ENCODE peak calls at places on chromosomes 12 and 14, in nine cellular contexts. W, H, J, K, T, S, D, Q and A are unnamed samples.

GRCh38 chr12:93563807-93564538 is 8.5 kb upstream of the SOCS2 start:
- DNase-seq in W (peak), H (no peak), J (no peak), K (peak), T (peak), S (no peak), D (no peak), Q (no peak), A (no peak)

GRCh38 chr12:64351265-64351664 is 39.3 kb downstream of the C12orf56 start:
- DNase-seq in W (no peak), H (no peak), J (no peak), K (no peak), T (no peak), S (no peak), D (no peak), Q (no peak), A (no peak)

GRCh38 chr12:91142184-91142583 is 30.9 kb upstream of the LUM start:
- DNase-seq in W (no peak), H (no peak), J (no peak), K (no peak), T (no peak), S (no peak), D (no peak), Q (no peak), A (no peak)

GRCh38 chr14:101410126-101410525 is 151.2 kb upstream of the DIO3 start:
- DNase-seq in W (no peak), H (no peak), J (no peak), K (no peak), T (no peak), S (no peak), D (no peak), Q (no peak), A (no peak)

GRCh38 chr12:19018302-19018980 is 111.1 kb upstream of the PLEKHA5 start:
- DNase-seq in W (no peak), H (no peak), J (no peak), K (no peak), T (no peak), S (no peak), D (no peak), Q (no peak), A (no peak)

GRCh38 chr14:88210426-88210825 is 112.6 kb downstream of the KCNK10 start:
- DNase-seq in W (no peak), H (no peak), J (no peak), K (no peak), T (no peak), S (no peak), D (no peak), Q (no peak), A (no peak)

GRCh38 chr12:48818831-48819590 is 715 bp downstream of the CACNB3 start:
- DNase-seq in W (peak), H (no peak), J (no peak), K (no peak), T (no peak), S (no peak), D (no peak), Q (peak), A (no peak)

GRCh38 chr12:132388379-132389015 is 59.1 kb upstream of the GALNT9 start:
- DNase-seq in W (no peak), H (no peak), J (no peak), K (no peak), T (no peak), S (peak), D (no peak), Q (no peak), A (peak)

GRCh38 chr14:96189288-96189711 is 15.3 kb upstream of the BDKRB2 start:
- DNase-seq in W (no peak), H (no peak), J (no peak), K (no peak), T (no peak), S (no peak), D (no peak), Q (no peak), A (no peak)

GRCh38 chr14:73771848-73772705 is 57.9 kb upstream of the PNMA1 start:
- DNase-seq in W (peak), H (peak), J (peak), K (no peak), T (peak), S (no peak), D (no peak), Q (peak), A (no peak)

GRCh38 chr12:71840226-71840847 is 778 bp downstream of the TBC1D15 start:
- DNase-seq in W (peak), H (no peak), J (no peak), K (peak), T (no peak), S (no peak), D (no peak), Q (no peak), A (no peak)

GRCh38 chr12:20629414-20630156 is 65.5 kb upstream of the SLCO1C1 start:
- DNase-seq in W (peak), H (no peak), J (peak), K (no peak), T (no peak), S (no peak), D (no peak), Q (peak), A (no peak)

GRCh38 chr12:94644141-94644575 is 6.2 kb downstream of the TMCC3 start:
- DNase-seq in W (no peak), H (no peak), J (no peak), K (no peak), T (no peak), S (no peak), D (no peak), Q (peak), A (no peak)

GRCh38 chr14:93239869-93240677 is 33.0 kb downstream of the UBR7 start:
- DNase-seq in W (no peak), H (no peak), J (no peak), K (peak), T (no peak), S (no peak), D (no peak), Q (no peak), A (no peak)

GRCh38 chr14:39666386-39666785 is 234.2 kb upstream of the FBXO33 start:
- DNase-seq in W (no peak), H (no peak), J (no peak), K (no peak), T (no peak), S (no peak), D (no peak), Q (no peak), A (no peak)

GRCh38 chr12:132603240-132604107 is 6.9 kb downstream of the LRCOL1 start:
- DNase-seq in W (no peak), H (no peak), J (no peak), K (no peak), T (no peak), S (no peak), D (no peak), Q (no peak), A (no peak)

GRCh38 chr14:60197629-60198318 is 32.6 kb upstream of the DHRS7 start:
- DNase-seq in W (no peak), H (no peak), J (no peak), K (no peak), T (no peak), S (no peak), D (no peak), Q (no peak), A (no peak)

GRCh38 chr12:125652689-125653088 is 587.5 kb downstream of the AACS start:
- DNase-seq in W (no peak), H (no peak), J (no peak), K (no peak), T (no peak), S (no peak), D (no peak), Q (no peak), A (no peak)

GRCh38 chr12:47221256-47222023 is 141.7 kb upstream of the AMIGO2 start:
- DNase-seq in W (no peak), H (no peak), J (no peak), K (no peak), T (no peak), S (no peak), D (no peak), Q (no peak), A (no peak)

GRCh38 chr12:21643758-21644157 is 13.9 kb downstream of the LDHB start:
- DNase-seq in W (no peak), H (no peak), J (no peak), K (no peak), T (no peak), S (no peak), D (no peak), Q (no peak), A (no peak)

GRCh38 chr12:21642707-21643389 is 14.8 kb downstream of the LDHB start:
- DNase-seq in W (no peak), H (no peak), J (no peak), K (no peak), T (no peak), S (no peak), D (no peak), Q (no peak), A (no peak)

GRCh38 chr12:21634245-21634644 is 23.4 kb downstream of the LDHB start:
- DNase-seq in W (no peak), H (no peak), J (no peak), K (no peak), T (no peak), S (no peak), D (no peak), Q (no peak), A (no peak)

GRCh38 chr12:21637985-21638891 is 19.4 kb downstream of the LDHB start:
- DNase-seq in W (no peak), H (no peak), J (no peak), K (no peak), T (no peak), S (no peak), D (no peak), Q (no peak), A (no peak)
- TF ChIP-seq POLR2AphosphoS5 in W (no peak), H (no peak), J (no peak), K (no peak), T (no peak), S (no peak), D (no peak), Q (no peak), A (no peak)

GRCh38 chr14:75277000-75277795 is 1.4 kb upstream of the FOS start:
- DNase-seq in W (peak), H (peak), J (peak), K (no peak), T (peak), S (peak), D (no peak), Q (peak), A (peak)
- TF ChIP-seq POLR2AphosphoS5 in W (no peak), H (no peak), J (peak), K (peak), T (peak), S (peak), D (no peak), Q (peak), A (peak)

GRCh38 chr12:4809013-4809448 is 88.8 kb downstream of the GALNT8 start:
- DNase-seq in W (peak), H (no peak), J (no peak), K (no peak), T (no peak), S (no peak), D (no peak), Q (no peak), A (peak)
- TF ChIP-seq POLR2AphosphoS5 in W (peak), H (no peak), J (no peak), K (no peak), T (no peak), S (no peak), D (no peak), Q (no peak), A (no peak)

GRCh38 chr14:91127411-91127810 is 13.5 kb downstream of the DGLUCY start:
- DNase-seq in W (no peak), H (no peak), J (peak), K (no peak), T (peak), S (peak), D (no peak), Q (peak), A (no peak)
- TF ChIP-seq POLR2AphosphoS5 in W (no peak), H (no peak), J (peak), K (no peak), T (peak), S (no peak), D (no peak), Q (no peak), A (no peak)

DNA sequence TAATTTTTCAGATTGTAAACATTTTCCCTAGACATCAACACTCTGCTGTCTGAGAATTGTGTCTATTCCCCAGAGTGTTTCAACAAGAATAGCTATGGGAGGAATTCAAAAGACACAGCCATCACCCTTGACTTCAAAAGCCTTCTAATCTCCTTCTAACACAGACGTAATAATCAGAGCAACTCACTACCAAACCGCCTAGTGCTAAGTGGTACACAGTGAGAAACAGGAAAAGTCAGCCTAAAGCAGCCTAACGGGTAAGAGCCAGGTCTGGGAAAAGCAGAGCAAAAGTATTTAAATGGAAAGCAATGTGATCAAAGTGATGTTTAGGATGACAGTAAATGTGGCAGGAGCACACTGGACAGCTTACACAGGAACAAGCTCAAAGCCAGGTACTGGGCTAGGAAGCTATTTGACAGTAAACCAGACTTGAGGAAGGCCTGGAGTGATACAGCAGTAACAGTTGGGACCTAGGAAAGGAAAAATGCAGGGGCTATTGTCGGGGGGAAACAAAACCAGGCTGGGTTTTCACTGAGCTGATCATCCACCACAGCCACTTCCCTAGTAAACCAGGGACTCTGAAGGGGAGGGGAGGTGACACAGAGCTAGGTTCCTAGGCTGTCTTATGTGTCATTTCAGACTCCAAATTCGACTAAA is 29.4 kb downstream of the CORO1C start:
- DNase-seq in W (no peak), H (no peak), J (no peak), K (no peak), T (no peak), S (no peak), D (no peak), Q (no peak), A (no peak)
- TF ChIP-seq POLR2AphosphoS5 in W (no peak), H (no peak), J (no peak), K (no peak), T (no peak), S (no peak), D (no peak), Q (no peak), A (peak)

DNA sequence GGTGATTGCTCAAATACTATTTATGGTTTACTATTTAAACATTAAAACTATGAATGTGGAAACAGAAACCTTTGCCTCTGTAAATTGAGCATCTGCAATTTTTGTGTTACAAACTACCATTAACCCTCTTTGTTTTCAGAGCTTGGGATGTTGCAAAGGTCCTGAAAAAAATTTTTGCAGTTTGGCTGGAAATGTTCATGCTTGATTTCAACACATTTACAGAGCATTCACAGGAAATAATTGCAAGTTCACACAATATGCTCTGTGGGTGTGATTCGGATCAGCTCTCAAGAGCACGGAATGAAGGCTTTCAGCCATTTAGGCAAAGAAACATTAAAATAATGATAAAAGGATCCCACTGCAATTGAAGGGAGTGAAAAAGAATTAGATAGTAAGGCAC is 232.9 kb downstream of the ATP23 start:
- DNase-seq in W (no peak), H (no peak), J (no peak), K (no peak), T (no peak), S (no peak), D (no peak), Q (no peak), A (no peak)
- TF ChIP-seq POLR2AphosphoS5 in W (no peak), H (no peak), J (no peak), K (no peak), T (no peak), S (no peak), D (no peak), Q (no peak), A (no peak)